ENCODE peak calls at places on chromosomes 12 and 14, in seven cellular contexts. P is WERI-Rb-1, F is psoas muscle, C is spleen, H is breast epithelium, L is lower leg skin, U is cardiac fibroblast. X is an unnamed sample.

GRCh38 chr14:22268875-22269274 is 320.1 kb downstream of the DAD1 start:
- DNase-seq in F (no peak), H (no peak), C (no peak), L (no peak), U (peak; percentile 4), P (no peak), X (no peak)

GRCh38 chr14:101248840-101249675 is 312.2 kb upstream of the DIO3 start:
- DNase-seq in F (peak; percentile 40), U (no peak), H (no peak), L (no peak), P (no peak), C (peak; percentile 69), X (no peak)

GRCh38 chr12:84270470-84271140 is 642.0 kb downstream of the SLC6A15 start:
- DNase-seq in F (no peak), C (no peak), U (peak; percentile 0), P (no peak), H (no peak), L (no peak), X (no peak)

GRCh38 chr14:21617614-21618013 is 17.1 kb downstream of the OR10G2 start:
- DNase-seq in F (no peak), L (no peak), H (no peak), P (no peak), C (no peak), U (no peak), X (no peak)

GRCh38 chr12:51819851-51820720 is 28.4 kb downstream of the FIGNL2 start:
- DNase-seq in H (peak; percentile 22), F (peak; percentile 16), P (no peak), L (no peak), U (no peak), C (no peak), X (no peak)

GRCh38 chr12:43976027-43976426 is 140.1 kb downstream of the TMEM117 start:
- DNase-seq in F (no peak), L (no peak), C (no peak), P (no peak), H (no peak), U (no peak), X (no peak)

GRCh38 chr14:77270361-77271112 is 469 bp downstream of the NGB start:
- DNase-seq in H (no peak), P (no peak), L (no peak), F (no peak), C (peak; percentile 58), U (no peak), X (no peak)

GRCh38 chr14:49962616-49963015 is 69.7 kb downstream of the ARF6 start:
- DNase-seq in U (no peak), H (peak; percentile 85), P (no peak), L (peak; percentile 78), C (no peak), F (no peak), X (no peak)

GRCh38 chr12:96824838-96825236 is 82.2 kb upstream of the NEDD1 start:
- DNase-seq in U (no peak), L (no peak), P (no peak), H (no peak), F (no peak), C (no peak), X (no peak)

GRCh38 chr12:129312048-129312447 is 458.8 kb downstream of the GLT1D1 start:
- DNase-seq in U (no peak), L (no peak), F (no peak), C (no peak), P (no peak), H (no peak), X (no peak)

GRCh38 chr14:102442241-102443211 is 67.0 kb downstream of the ANKRD9 start:
- DNase-seq in L (no peak), F (peak; percentile 70), C (no peak), P (no peak), H (no peak), U (no peak), X (peak; percentile 35)

GRCh38 chr12:104632724-104633181 is 176.0 kb downstream of the CHST11 start:
- DNase-seq in C (no peak), F (no peak), L (no peak), U (peak; percentile 84), H (no peak), P (peak; percentile 30), X (no peak)

GRCh38 chr12:47014474-47014873 is 64.9 kb upstream of the PCED1B start:
- DNase-seq in H (no peak), U (peak; percentile 68), C (no peak), P (no peak), L (no peak), F (no peak), X (no peak)

GRCh38 chr14:74963705-74964271 is 8.4 kb upstream of the PGF start:
- DNase-seq in H (peak; percentile 66), C (peak; percentile 36), U (peak; percentile 53), F (peak; percentile 81), P (peak; percentile 41), L (no peak), X (no peak)

GRCh38 chr12:47437570-47437969 is 268.3 kb downstream of the RPAP3 start:
- DNase-seq in L (no peak), F (no peak), H (no peak), P (no peak), C (no peak), U (no peak), X (no peak)

GRCh38 chr12:23884909-23885308 is 64.6 kb downstream of the SOX5 start:
- DNase-seq in H (no peak), U (no peak), L (no peak), C (no peak), P (no peak), F (no peak), X (no peak)

GRCh38 chr14:52124791-52125661 is 56.2 kb upstream of the NID2 start:
- DNase-seq in L (no peak), H (no peak), C (no peak), U (peak; percentile 93), F (no peak), P (no peak), X (no peak)

GRCh38 chr14:93045965-93046695 is 69.6 kb downstream of the ITPK1 start:
- DNase-seq in F (no peak), P (no peak), C (peak; percentile 69), U (peak; percentile 56), L (no peak), H (no peak), X (no peak)

GRCh38 chr12:116202940-116203339 is 74.6 kb downstream of the MED13L start:
- DNase-seq in C (no peak), U (no peak), H (no peak), L (no peak), F (no peak), P (no peak), X (no peak)
- TF ChIP-seq CTCF in C (no peak), U (no peak), H (no peak), L (no peak), F (peak; percentile 19), P (no peak), X (peak; percentile 72)

GRCh38 chr12:130435826-130436225 is 98.1 kb downstream of the PIWIL1 start:
- DNase-seq in L (no peak), F (peak; percentile 21), H (no peak), C (peak; percentile 61), P (no peak), U (no peak), X (peak; percentile 74)
- TF ChIP-seq CTCF in L (no peak), F (no peak), H (no peak), C (no peak), P (no peak), U (no peak), X (no peak)

GRCh38 chr14:91419044-91419397 is 1.4 kb upstream of the CCDC88C start:
- DNase-seq in C (no peak), F (no peak), P (no peak), L (no peak), U (no peak), H (no peak), X (no peak)
- TF ChIP-seq CTCF in C (no peak), F (no peak), P (no peak), L (no peak), U (no peak), H (no peak), X (peak; percentile 74)

GRCh38 chr14:34439090-34439489 is 22.9 kb downstream of the SPTSSA start:
- DNase-seq in L (no peak), C (no peak), U (no peak), P (no peak), H (no peak), F (no peak), X (no peak)
- TF ChIP-seq CTCF in L (no peak), C (no peak), U (no peak), P (no peak), H (no peak), F (no peak), X (no peak)